ENCODE peak calls at places on chromosomes 6 and 20, in six cellular contexts. E is mesendoderm, I is H9, L is neuronal stem cell, P is H1, B is IMR-90. J is an unnamed sample.
A peak's percentile ranks its signal among the peaks of the same experiment; 100 is the strongest.

GRCh38 chr6:101417899-101418298 is 24.4 kb downstream of the GRIK2 start:
- DNase-seq in E (no peak), I (no peak), L (no peak), P (no peak), B (no peak), J (no peak)

GRCh38 chr6:142551145-142551811 is 249.5 kb downstream of the ADGRG6 start:
- DNase-seq in E (peak; percentile 23), I (peak; percentile 40), L (no peak), P (no peak), B (no peak), J (no peak)

GRCh38 chr6:138654715-138655634 is 118.6 kb upstream of the CCDC28A start:
- DNase-seq in E (no peak), I (no peak), L (no peak), P (no peak), B (peak; percentile 15), J (peak; percentile 38)

GRCh38 chr6:136628996-136629395 is 78.8 kb upstream of the MAP7 start:
- DNase-seq in E (no peak), I (no peak), L (no peak), P (no peak), B (peak; percentile 28), J (peak; percentile 41)

GRCh38 chr6:80132942-80133517 is 26.6 kb downstream of the BCKDHB start:
- DNase-seq in E (peak; percentile 59), I (peak; percentile 28), L (peak; percentile 9), P (peak; percentile 48), B (peak; percentile 72), J (peak; percentile 66)

GRCh38 chr6:40714576-40715500 is 127.7 kb upstream of the LRFN2 start:
- DNase-seq in E (no peak), I (no peak), L (no peak), P (no peak), B (no peak), J (no peak)

GRCh38 chr6:106339334-106340029 is 13.9 kb upstream of the ATG5 start:
- DNase-seq in E (peak; percentile 82), I (peak; percentile 78), L (peak; percentile 52), P (peak; percentile 72), B (peak; percentile 70), J (peak; percentile 74)

GRCh38 chr6:106039836-106040592 is 46.1 kb upstream of the PRDM1 start:
- DNase-seq in E (peak; percentile 84), I (no peak), L (no peak), P (no peak), B (no peak), J (no peak)

GRCh38 chr6:100612101-100612500 is 147.4 kb upstream of the SIM1 start:
- DNase-seq in E (no peak), I (no peak), L (no peak), P (no peak), B (no peak), J (no peak)

GRCh38 chr6:23728707-23729106 is 397.3 kb upstream of the NRSN1 start:
- DNase-seq in E (peak; percentile 68), I (no peak), L (no peak), P (no peak), B (no peak), J (peak; percentile 39)

GRCh38 chr20:15220778-15221565 is 883.6 kb upstream of the FLRT3 start:
- DNase-seq in E (peak; percentile 15), I (no peak), L (no peak), P (no peak), B (no peak), J (peak; percentile 14)

GRCh38 chr6:110368268-110368667 is 10.1 kb upstream of the METTL24 start:
- DNase-seq in E (no peak), I (no peak), L (peak; percentile 47), P (no peak), B (no peak), J (no peak)

GRCh38 chr6:170127151-170127550 is 163.7 kb downstream of the DLL1 start:
- DNase-seq in E (no peak), I (no peak), L (no peak), P (peak; percentile 26), B (no peak), J (no peak)

GRCh38 chr6:12271997-12272396 is 18.2 kb upstream of the EDN1 start:
- DNase-seq in E (no peak), I (no peak), L (no peak), P (no peak), B (peak; percentile 29), J (no peak)

GRCh38 chr6:98574991-98575390 is 259.4 kb upstream of the POU3F2 start:
- DNase-seq in E (no peak), I (no peak), L (no peak), P (no peak), B (no peak), J (no peak)

GRCh38 chr6:128519931-128520435 is 416 bp downstream of the PTPRK start:
- DNase-seq in E (peak; percentile 87), I (no peak), L (peak; percentile 73), P (peak; percentile 83), B (no peak), J (no peak)

GRCh38 chr6:167824591-167825041 is 2.1 kb upstream of the AFDN start:
- DNase-seq in E (no peak), I (no peak), L (no peak), P (no peak), B (peak; percentile 25), J (no peak)

GRCh38 chr6:29403801-29404200 is 8.4 kb downstream of the OR12D2 start:
- DNase-seq in E (no peak), I (no peak), L (no peak), P (no peak), B (no peak), J (no peak)

GRCh38 chr6:143163621-143164020 is 102.9 kb downstream of the AIG1 start:
- DNase-seq in E (peak; percentile 44), I (no peak), L (no peak), P (no peak), B (no peak), J (no peak)

GRCh38 chr6:121376411-121376810 is 42.1 kb upstream of the TBC1D32 start:
- DNase-seq in E (peak; percentile 73), I (no peak), L (no peak), P (no peak), B (no peak), J (no peak)

GRCh38 chr6:90098637-90099036 is 198.0 kb downstream of the BACH2 start:
- DNase-seq in E (no peak), I (no peak), L (no peak), P (no peak), B (no peak), J (no peak)
- H3K18ac ChIP-seq in E (no peak overlapping the region), I (no peak overlapping the region), L (no peak overlapping the region), P (no peak overlapping the region), B (peak overlapping the region; percentile 81), J (no peak overlapping the region)

GRCh38 chr6:157637516-157637915 is 185.5 kb upstream of the SNX9 start:
- DNase-seq in E (no peak), I (no peak), L (no peak), P (no peak), B (no peak), J (no peak)
- H3K18ac ChIP-seq in E (no peak overlapping the region), I (no peak overlapping the region), L (no peak overlapping the region), P (no peak overlapping the region), B (no peak overlapping the region), J (no peak overlapping the region)

GRCh38 chr20:38167466-38167850 is 2.4 kb upstream of the TGM2 start:
- DNase-seq in E (no peak), I (no peak), L (no peak), P (no peak), B (no peak), J (no peak)

GRCh38 chr20:38167851-38168760 is 3.0 kb upstream of the TGM2 start:
- DNase-seq in E (peak; percentile 73), I (peak; percentile 43), L (no peak), P (no peak), B (peak; percentile 96), J (peak; percentile 92)

GRCh38 chr20:38165966-38166706 is 1.1 kb upstream of the TGM2 start:
- DNase-seq in E (no peak), I (no peak), L (no peak), P (no peak), B (peak; percentile 35), J (peak; percentile 41)

GRCh38 chr20:38165089-38165965 is at the start of gene TGM2:
- DNase-seq in E (peak; percentile 53), I (peak; percentile 71), L (peak; percentile 53), P (peak; percentile 79), B (peak; percentile 69), J (peak; percentile 82)

GRCh38 chr20:38166707-38167233 is 1.7 kb upstream of the TGM2 start:
- DNase-seq in E (no peak), I (no peak), L (no peak), P (no peak), B (no peak), J (no peak)
- H3K18ac ChIP-seq in E (no peak overlapping the region), I (no peak overlapping the region), L (no peak overlapping the region), P (no peak overlapping the region), B (peak overlapping the region; percentile 56), J (peak overlapping the region; percentile 50)

GRCh38 chr6:111986651-111987050 is 67.3 kb upstream of the CCN6 start:
- DNase-seq in E (no peak), I (no peak), L (no peak), P (no peak), B (no peak), J (no peak)
- H3K18ac ChIP-seq in E (peak overlapping the region; percentile 72), I (no peak overlapping the region), L (peak overlapping the region; percentile 50), P (no peak overlapping the region), B (peak overlapping the region; percentile 77), J (peak overlapping the region; percentile 63)

DNA sequence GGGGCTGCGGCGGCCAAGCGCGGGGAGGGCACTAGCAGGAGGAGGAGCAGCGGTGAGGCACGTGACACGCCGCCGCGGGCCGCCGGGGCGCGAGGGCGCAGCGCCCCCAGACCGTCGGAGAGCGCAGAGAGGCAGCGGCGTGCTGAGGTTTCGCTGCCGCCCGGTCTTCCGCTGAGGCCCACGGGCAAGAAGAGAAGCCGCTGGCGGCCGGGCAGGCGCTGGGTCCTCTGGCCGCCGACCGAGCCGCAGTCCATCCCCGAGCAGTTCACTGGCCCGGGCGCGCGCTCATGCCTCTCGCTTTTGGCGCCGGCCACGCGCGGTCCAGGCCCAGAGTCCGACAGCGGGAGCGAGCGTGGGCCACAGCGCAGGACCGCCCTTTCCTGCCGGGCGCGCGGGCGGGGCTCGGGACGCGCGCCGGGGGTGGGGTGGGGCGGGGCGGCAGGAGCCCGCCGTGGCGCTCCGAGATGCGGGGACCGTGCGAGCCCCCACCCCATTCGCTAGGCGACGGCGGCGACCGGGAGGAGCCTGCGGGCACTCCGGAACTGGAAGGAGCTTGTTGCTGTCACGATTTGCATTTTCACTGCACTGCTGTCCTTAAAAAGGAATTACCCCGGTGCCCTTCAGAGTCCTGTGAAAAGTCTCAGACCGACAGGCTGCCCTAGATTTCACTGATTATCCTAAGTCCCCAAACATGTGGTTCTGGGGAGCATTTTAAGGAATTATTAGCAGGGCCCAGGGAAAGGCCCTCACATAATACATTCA is at the start of gene MCUR1:
- DNase-seq in E (peak; percentile 89), I (peak; percentile 86), L (peak; percentile 82), P (peak; percentile 83), B (peak; percentile 74), J (peak; percentile 87)
- H3K18ac ChIP-seq in E (peak within 1 kb of the TSS; percentile 86), I (peak within 1 kb of the TSS; percentile 27), L (peak within 1 kb of the TSS; percentile 100), P (peak within 1 kb of the TSS; percentile 67), B (no peak within 1 kb of the TSS), J (peak within 1 kb of the TSS; percentile 98)

J was measured in mesenchymal stem cell.